ENCODE peak calls at places on chromosome 3, in four cellular contexts. K is mammary epithelial cell, L is DMS79 treated with DMSO at 0.1 percent for 48 hours, N is RPMI8226. J is an unnamed sample.

GRCh38 chr3:12994607-12995388 is 78.4 kb downstream of the IQSEC1 start:
- DNase-seq in K (peak), L (peak), N (peak), J (peak)

GRCh38 chr3:125150525-125151436 is 61.8 kb downstream of the SLC12A8 start:
- DNase-seq in K (no peak), L (peak), N (peak), J (peak)

GRCh38 chr3:2851835-2852234 is 258.3 kb downstream of the IL5RA start:
- DNase-seq in K (no peak), L (no peak), N (no peak), J (no peak)

GRCh38 chr3:70726966-70727365 is 414.5 kb upstream of the MDFIC2 start:
- DNase-seq in K (peak), L (no peak), N (no peak), J (no peak)

GRCh38 chr3:197378987-197379718 is 80.7 kb upstream of the DLG1 start:
- DNase-seq in K (no peak), L (no peak), N (peak), J (no peak)

GRCh38 chr3:85304360-85304964 is 345.7 kb downstream of the CADM2 start:
- DNase-seq in K (peak), L (no peak), N (peak), J (peak)

GRCh38 chr3:46564190-46565112 is 1.7 kb downstream of the LRRC2 start:
- DNase-seq in K (no peak), L (no peak), N (no peak), J (no peak)

GRCh38 chr3:82165266-82165665 is 403.8 kb upstream of the GBE1 start:
- DNase-seq in K (no peak), L (no peak), N (no peak), J (no peak)

GRCh38 chr3:127652246-127652995 is 20.3 kb upstream of the ABTB1 start:
- DNase-seq in K (no peak), L (peak), N (peak), J (peak)

GRCh38 chr3:123081718-123082369 is 15.0 kb downstream of the PDIA5 start:
- DNase-seq in K (no peak), L (peak), N (no peak), J (peak)

GRCh38 chr3:171226794-171227193 is 200.3 kb upstream of the SLC2A2 start:
- DNase-seq in K (no peak), L (no peak), N (no peak), J (no peak)

GRCh38 chr3:194279701-194280360 is 71.3 kb downstream of the CPN2 start:
- DNase-seq in K (no peak), L (no peak), N (no peak), J (no peak)

GRCh38 chr3:156050918-156051317 is 69.5 kb upstream of the KCNAB1 start:
- DNase-seq in K (peak), L (no peak), N (no peak), J (no peak)

GRCh38 chr3:30688776-30689175 is 82.4 kb downstream of the TGFBR2 start:
- DNase-seq in K (no peak), L (no peak), N (no peak), J (no peak)

GRCh38 chr3:138016065-138016464 is 6.1 kb downstream of the CLDN18 start:
- DNase-seq in K (no peak), L (no peak), N (no peak), J (no peak)

GRCh38 chr3:180619723-180620122 is 17.8 kb downstream of the TTC14 start:
- DNase-seq in K (no peak), L (no peak), N (no peak), J (peak)

GRCh38 chr3:152071924-152072323 is 196.8 kb upstream of the MBNL1 start:
- DNase-seq in K (peak), L (no peak), N (peak), J (peak)

GRCh38 chr3:38634133-38634532 is 15.4 kb downstream of the SCN5A start:
- DNase-seq in K (no peak), L (no peak), N (peak), J (no peak)

GRCh38 chr3:54746722-54747121 is 181.1 kb downstream of the LRTM1 start:
- DNase-seq in K (no peak), L (no peak), N (no peak), J (no peak)

GRCh38 chr3:156474560-156475389 is 80.1 kb downstream of the SSR3 start:
- DNase-seq in K (no peak), L (peak), N (no peak), J (no peak)

GRCh38 chr3:119352863-119353527 is 58.8 kb downstream of the ARHGAP31 start:
- DNase-seq in K (peak), L (no peak), N (peak), J (no peak)

GRCh38 chr3:138068579-138069174 is 46.7 kb downstream of the DZIP1L start:
- DNase-seq in K (peak), L (peak), N (peak), J (peak)

GRCh38 chr3:53139833-53140574 is 9.8 kb upstream of the RFT1 start:
- DNase-seq in K (no peak), L (no peak), N (no peak), J (no peak)

GRCh38 chr3:194976049-194976451 is 290.4 kb downstream of the FAM43A start:
- DNase-seq in K (no peak), L (peak), N (no peak), J (no peak)

GRCh38 chr3:185986201-185986600 is 48.4 kb upstream of the TRA2B start:
- DNase-seq in K (no peak), L (no peak), N (no peak), J (no peak)

GRCh38 chr3:61986473-61986872 is 386.9 kb downstream of the FEZF2 start:
- DNase-seq in K (no peak), L (no peak), N (no peak), J (no peak)

GRCh38 chr3:88203537-88204143 is 53.9 kb downstream of the C3orf38 start:
- DNase-seq in K (peak), L (peak), N (peak), J (peak)

GRCh38 chr3:121152573-121152972 is 244.6 kb downstream of the STXBP5L start:
- DNase-seq in K (peak), L (no peak), N (peak), J (no peak)

GRCh38 chr3:196274585-196274984 is 12.9 kb downstream of the PCYT1A start:
- DNase-seq in K (peak), L (no peak), N (peak), J (no peak)

GRCh38 chr3:197458179-197458707 is 97.5 kb downstream of the BDH1 start:
- DNase-seq in K (peak), L (no peak), N (peak), J (no peak)

GRCh38 chr3:193980905-193981304 is 155.0 kb upstream of the HES1 start:
- DNase-seq in K (no peak), L (no peak), N (no peak), J (no peak)

GRCh38 chr3:45832691-45833090 is 9.2 kb downstream of the LZTFL1 start:
- DNase-seq in K (peak), L (peak), N (peak), J (peak)

GRCh38 chr3:177553586-177553985 is 356.3 kb upstream of the TBL1XR1 start:
- DNase-seq in K (no peak), L (no peak), N (no peak), J (no peak)

GRCh38 chr3:12993623-12994356 is 79.4 kb downstream of the IQSEC1 start:
- DNase-seq in K (no peak), L (no peak), N (no peak), J (peak)

GRCh38 chr3:98788651-98789050 is 25.5 kb downstream of the ST3GAL6 start:
- DNase-seq in K (no peak), L (no peak), N (no peak), J (peak)

J was measured in NCI-H1105 treated with DMSO at 0.1 percent for 48 hours.